ENCODE peak calls at places on chromosome 20, in nine cellular contexts. V is PC-3; N is AG04450; P is thoracic aorta; E is suprapubic skin; K is left ventricle myocardium inferior; X is RWPE2; A is caudate nucleus; Y is CD8-positive, alpha-beta T cell. M is an unnamed sample.
A peak's percentile ranks its signal among the peaks of the same experiment; 100 is the strongest.

GRCh38 chr20:62924567-62925419 is 1.5 kb downstream of the DIDO1 start:
- DNase-seq in E (no peak), K (no peak), V (peak; percentile 47), Y (peak; percentile 38), P (no peak), X (peak; percentile 85), A (no peak), N (no peak), M (no peak)

GRCh38 chr20:32535316-32535952 is 49.7 kb downstream of the NOL4L start:
- DNase-seq in E (no peak), X (no peak), V (no peak), P (no peak), A (no peak), K (no peak), Y (peak; percentile 36), N (no peak), M (no peak)

GRCh38 chr20:36209921-36210320 is 26.4 kb upstream of the AAR2 start:
- DNase-seq in V (no peak), Y (no peak), E (no peak), K (no peak), N (no peak), P (no peak), X (peak; percentile 78), A (no peak), M (no peak)

GRCh38 chr20:32638848-32639247 is 34.9 kb downstream of the C20orf203 start:
- DNase-seq in K (peak; percentile 27), Y (no peak), V (no peak), X (no peak), N (no peak), P (no peak), A (no peak), E (no peak), M (no peak)

GRCh38 chr20:34410331-34410730 is 47.3 kb downstream of the ITCH start:
- DNase-seq in N (no peak), Y (no peak), K (no peak), A (no peak), P (no peak), V (no peak), X (no peak), E (no peak), M (no peak)

GRCh38 chr20:19793716-19794115 is 35.7 kb downstream of the RIN2 start:
- DNase-seq in V (no peak), K (no peak), A (no peak), Y (no peak), P (no peak), E (no peak), N (no peak), X (no peak), M (no peak)

GRCh38 chr20:38628580-38629470 is 27.2 kb downstream of the ARHGAP40 start:
- DNase-seq in N (no peak), K (no peak), E (no peak), X (no peak), Y (no peak), V (peak; percentile 14), A (no peak), P (no peak), M (no peak)

GRCh38 chr20:38452880-38453624 is 17.9 kb upstream of the SNHG17 start:
- DNase-seq in Y (no peak), K (no peak), E (no peak), A (no peak), N (peak; percentile 33), V (peak; percentile 78), X (peak; percentile 71), P (no peak), M (no peak)

GRCh38 chr20:11718474-11719094 is 199.1 kb upstream of the BTBD3 start:
- DNase-seq in K (no peak), Y (no peak), P (no peak), E (no peak), A (no peak), X (no peak), N (no peak), V (no peak), M (no peak)

GRCh38 chr20:21360686-21361085 is 36.6 kb downstream of the NKX2-4 start:
- DNase-seq in N (no peak), V (no peak), E (no peak), Y (no peak), K (no peak), A (no peak), X (no peak), P (no peak), M (no peak)

GRCh38 chr20:62603021-62603906 is 39.0 kb upstream of the SLCO4A1 start:
- DNase-seq in Y (peak; percentile 57), V (peak; percentile 98), A (no peak), P (no peak), K (peak; percentile 59), N (no peak), E (no peak), X (no peak), M (no peak)

GRCh38 chr20:47241345-47241781 is 115.1 kb downstream of the ZMYND8 start:
- DNase-seq in A (no peak), K (no peak), N (peak; percentile 97), V (no peak), P (no peak), E (no peak), Y (no peak), X (no peak), M (no peak)
- H3K27ac ChIP-seq in A (no peak overlapping the region), K (no peak overlapping the region), N (peak overlapping the region; percentile 84), V (no peak overlapping the region), P (no peak overlapping the region), E (no peak overlapping the region), Y (no peak overlapping the region), X (no peak overlapping the region), M (no peak overlapping the region)

DNA sequence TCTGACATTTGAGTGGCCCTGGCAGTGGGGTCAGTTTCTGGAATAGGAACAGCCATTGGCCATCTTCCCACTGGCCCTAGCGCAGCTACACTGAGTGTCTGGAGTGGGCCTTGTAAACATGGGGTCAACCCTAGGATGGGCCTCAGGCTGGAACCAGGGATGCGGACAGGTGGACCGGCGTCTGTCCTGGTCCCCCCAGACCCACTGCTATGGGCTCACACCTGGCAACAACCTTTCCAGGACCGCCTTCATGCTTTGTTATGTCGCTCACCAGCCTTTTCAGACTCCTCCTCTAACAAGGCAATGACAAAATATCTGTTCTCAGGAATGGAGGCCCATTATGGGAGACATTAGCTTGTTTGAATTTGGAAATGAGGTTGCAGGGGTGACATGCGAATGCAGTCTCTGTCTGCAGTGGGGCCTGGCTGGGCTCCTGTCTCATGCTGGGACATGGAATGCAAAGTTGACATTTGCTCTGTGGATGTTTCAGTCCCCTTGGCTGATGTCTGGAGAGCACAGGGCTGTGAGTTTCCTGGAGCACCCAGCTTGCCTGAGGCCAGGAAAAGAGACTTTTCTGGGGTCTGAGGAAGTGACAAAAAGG is 98.6 kb upstream of the PMEPA1 start:
- DNase-seq in P (no peak), E (no peak), V (no peak), X (no peak), Y (no peak), A (no peak), N (no peak), K (no peak), M (no peak)
- H3K27ac ChIP-seq in P (no peak overlapping the region), E (no peak overlapping the region), V (no peak overlapping the region), X (no peak overlapping the region), Y (no peak overlapping the region), A (no peak overlapping the region), N (no peak overlapping the region), K (peak overlapping the region; percentile 36), M (no peak overlapping the region)

GRCh38 chr20:57384486-57384885 is 6.7 kb upstream of the RBM38 start:
- DNase-seq in E (peak; percentile 51), K (no peak), N (no peak), Y (no peak), A (no peak), X (peak; percentile 77), V (no peak), P (no peak), M (no peak)
- H3K27ac ChIP-seq in E (no peak overlapping the region), K (peak overlapping the region; percentile 63), N (no peak overlapping the region), Y (no peak overlapping the region), A (no peak overlapping the region), X (no peak overlapping the region), V (no peak overlapping the region), P (no peak overlapping the region), M (no peak overlapping the region)

GRCh38 chr20:50317116-50317515 is 126.5 kb downstream of the CEBPB start:
- DNase-seq in P (no peak), A (no peak), E (no peak), V (no peak), N (no peak), K (no peak), Y (no peak), X (peak; percentile 77), M (no peak)

GRCh38 chr20:50314936-50315335 is 124.3 kb downstream of the CEBPB start:
- DNase-seq in Y (no peak), E (no peak), A (no peak), N (no peak), P (no peak), V (no peak), K (no peak), X (peak; percentile 4), M (no peak)

GRCh38 chr20:50314326-50314725 is 123.7 kb downstream of the CEBPB start:
- DNase-seq in E (no peak), X (peak; percentile 64), K (no peak), N (no peak), P (no peak), V (no peak), A (no peak), Y (no peak), M (no peak)

GRCh38 chr20:50317644-50318043 is 127.0 kb downstream of the CEBPB start:
- DNase-seq in V (no peak), X (peak; percentile 83), K (no peak), Y (no peak), P (no peak), N (no peak), A (no peak), E (no peak), M (no peak)

DNA sequence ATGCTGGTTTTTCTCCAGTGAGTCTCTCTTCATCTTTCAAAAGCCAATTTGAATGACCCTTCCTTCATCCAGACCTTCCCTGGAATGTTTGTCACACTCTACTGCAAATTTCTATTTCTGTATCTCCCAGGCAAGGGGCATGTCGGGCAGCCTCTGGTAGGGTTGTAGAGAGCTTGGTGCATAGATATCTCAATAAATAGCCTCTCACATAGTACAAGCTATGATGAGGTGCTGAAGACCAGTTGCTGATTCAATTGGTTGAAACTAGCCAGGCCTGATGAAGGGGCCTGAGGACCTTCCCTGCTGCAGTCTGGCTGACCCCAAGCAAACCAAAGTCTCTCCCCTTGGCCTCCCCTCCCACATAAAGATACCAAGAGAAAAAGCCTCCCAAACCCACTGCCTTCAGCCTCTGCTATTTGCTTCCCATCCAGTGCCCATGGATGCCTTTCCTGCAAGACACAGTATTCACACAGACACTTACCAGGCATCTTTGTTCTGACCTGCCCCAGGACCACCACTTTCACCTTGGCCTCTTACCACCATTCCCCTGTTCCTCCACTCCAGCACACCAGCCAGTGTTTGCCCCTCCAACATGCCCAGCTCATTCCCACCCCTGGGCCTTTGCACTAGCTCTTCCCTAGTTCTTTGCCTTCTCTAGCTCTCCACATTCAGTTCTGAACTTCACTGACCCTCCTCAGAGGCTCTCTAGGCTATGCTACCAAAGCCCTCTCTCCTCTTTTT is 125.4 kb downstream of the CEBPB start:
- DNase-seq in K (no peak), N (no peak), Y (no peak), X (peak; percentile 51), V (no peak), E (no peak), A (no peak), P (no peak), M (no peak)
- H3K27ac ChIP-seq in K (peak overlapping the region; percentile 18), N (no peak overlapping the region), Y (no peak overlapping the region), X (no peak overlapping the region), V (no peak overlapping the region), E (no peak overlapping the region), A (no peak overlapping the region), P (peak overlapping the region; percentile 44), M (no peak overlapping the region)